ENCODE peak calls at places on chromosomes 3 and 15, in six cellular contexts. Y is AG09319; J is activated T-cell treated with anti-CD3 and anti-CD28 coated beads, Interleukin-2, amount 50 U/mL, for 72 hours; Z is fibroblast of the aortic adventitia; V is 8988T; M is astrocyte of the cerebellum. G is an unnamed sample.

GRCh38 chr3:57382933-57383332 is 90.4 kb upstream of the ASB14 start:
- DNase-seq in Y (no peak), Z (peak), M (no peak), V (no peak), J (no peak), G (no peak)

GRCh38 chr3:6229778-6230410 is 631.0 kb upstream of the GRM7 start:
- DNase-seq in J (no peak), Z (no peak), M (no peak), Y (no peak), V (no peak), G (no peak)

GRCh38 chr3:140834266-140835037 is 107.2 kb upstream of the SLC25A36 start:
- DNase-seq in Z (no peak), Y (no peak), V (no peak), J (no peak), M (no peak), G (no peak)

GRCh38 chr15:74635228-74635627 is 19.6 kb downstream of the CLK3 start:
- DNase-seq in J (peak), M (no peak), Z (peak), Y (no peak), V (no peak), G (no peak)

GRCh38 chr3:13044496-13045244 is 28.6 kb downstream of the IQSEC1 start:
- DNase-seq in J (no peak), M (no peak), Z (no peak), Y (no peak), V (no peak), G (no peak)

GRCh38 chr3:52314495-52314894 is 1.6 kb upstream of the DNAH1 start:
- DNase-seq in V (no peak), Y (no peak), M (no peak), Z (peak), J (no peak), G (no peak)

GRCh38 chr15:25710184-25710583 is 152.9 kb downstream of the ATP10A start:
- DNase-seq in M (no peak), J (peak), Z (peak), Y (no peak), V (no peak), G (no peak)

GRCh38 chr15:93852761-93853160 is 378.6 kb upstream of the MCTP2 start:
- DNase-seq in Y (no peak), J (no peak), M (no peak), V (no peak), Z (no peak), G (no peak)

GRCh38 chr3:63940389-63940757 is 28.2 kb upstream of the SCAANT1 start:
- DNase-seq in Z (peak), M (peak), V (no peak), Y (peak), J (no peak), G (peak)

GRCh38 chr3:151686257-151686656 is 47.5 kb upstream of the AADACL2 start:
- DNase-seq in Y (no peak), M (no peak), Z (no peak), J (no peak), V (no peak), G (no peak)

GRCh38 chr3:100710355-100711198 is 1.3 kb downstream of the TFG start:
- DNase-seq in V (peak), M (peak), Y (peak), J (peak), Z (peak), G (no peak)

GRCh38 chr3:116417151-116417550 is 28.1 kb downstream of the LSAMP start:
- DNase-seq in M (no peak), J (no peak), Y (no peak), Z (no peak), V (no peak), G (no peak)

GRCh38 chr3:27310693-27311092 is 58.5 kb downstream of the NEK10 start:
- DNase-seq in Y (no peak), M (no peak), V (no peak), Z (no peak), J (no peak), G (no peak)

GRCh38 chr15:50883903-50884302 is 24.6 kb upstream of the AP4E1 start:
- DNase-seq in M (no peak), V (no peak), Y (no peak), Z (peak), J (peak), G (no peak)

GRCh38 chr3:173258721-173259120 is 117.7 kb upstream of the SPATA16 start:
- DNase-seq in V (no peak), Y (no peak), M (no peak), J (no peak), Z (no peak), G (no peak)

GRCh38 chr3:189340680-189341460 is 169.1 kb downstream of the TPRG1 start:
- DNase-seq in M (no peak), V (no peak), Y (no peak), J (no peak), Z (no peak), G (no peak)

GRCh38 chr3:150868282-150868681 is 37.0 kb downstream of the MINDY4B start:
- DNase-seq in Z (peak), V (no peak), M (no peak), J (no peak), Y (no peak), G (no peak)

GRCh38 chr3:138082085-138082991 is 33.1 kb downstream of the DZIP1L start:
- DNase-seq in V (no peak), Z (peak), Y (no peak), M (peak), J (peak), G (peak)

GRCh38 chr15:90000175-90000923 is 775 bp upstream of the ZNF710 start:
- DNase-seq in V (peak), Z (peak), M (no peak), Y (no peak), J (no peak), G (no peak)

GRCh38 chr3:135231646-135232625 is 436.9 kb downstream of the EPHB1 start:
- DNase-seq in Y (no peak), M (no peak), V (no peak), J (no peak), Z (no peak), G (no peak)

GRCh38 chr3:70539908-70540307 is 227.5 kb upstream of the MDFIC2 start:
- DNase-seq in Z (no peak), M (no peak), V (no peak), Y (no peak), J (no peak), G (no peak)

GRCh38 chr15:80160570-80161156 is 7.9 kb downstream of the FAH start:
- DNase-seq in Y (peak), Z (peak), J (peak), V (no peak), M (no peak), G (peak)

GRCh38 chr3:4754180-4755086 is 224.8 kb upstream of the BHLHE40 start:
- DNase-seq in M (no peak), V (no peak), Z (no peak), J (peak), Y (no peak), G (no peak)

GRCh38 chr3:169240786-169241486 is 422.6 kb downstream of the MECOM start:
- DNase-seq in V (no peak), M (no peak), Z (no peak), J (no peak), Y (no peak), G (no peak)

GRCh38 chr3:37836589-37836988 is 25.1 kb upstream of the CTDSPL start:
- DNase-seq in J (no peak), M (no peak), Z (no peak), Y (no peak), V (no peak), G (no peak)

GRCh38 chr15:31974855-31975421 is 55.4 kb upstream of the CHRNA7 start:
- DNase-seq in M (peak), V (no peak), Z (peak), Y (no peak), J (peak), G (no peak)

GRCh38 chr3:186871403-186871924 is 29.0 kb downstream of the ADIPOQ start:
- DNase-seq in M (no peak), V (no peak), J (no peak), Y (no peak), Z (no peak), G (no peak)

GRCh38 chr15:70061086-70061370 is 36.7 kb downstream of the TLE3 start:
- DNase-seq in V (no peak), J (no peak), Z (no peak), Y (no peak), M (no peak), G (no peak)

GRCh38 chr3:185929192-185930151 is 8.3 kb downstream of the TRA2B start:
- DNase-seq in Y (no peak), M (no peak), Z (no peak), V (no peak), J (no peak), G (no peak)

GRCh38 chr3:131717493-131717892 is 214.7 kb upstream of the MRPL3 start:
- DNase-seq in M (no peak), Y (no peak), Z (no peak), V (no peak), J (no peak), G (no peak)

GRCh38 chr15:63405159-63405558 is 23.5 kb upstream of the CA12 start:
- DNase-seq in M (no peak), J (no peak), Z (no peak), Y (no peak), V (no peak), G (no peak)

GRCh38 chr3:39718674-39719595 is 90.5 kb upstream of the MYRIP start:
- DNase-seq in M (peak), Z (peak), Y (peak), J (no peak), V (no peak), G (no peak)